ENCODE peak calls at places on chromosome 1, in eight cellular contexts. J is stimulated activated CD8-positive, alpha-beta memory T cell treated with anti-CD3 and anti-CD28 coated beads, Interleukin-15, amount 100 ng/mL, for 24 hours; D is activated CD4-positive, alpha-beta T cell treated with anti-CD3 and anti-CD28 coated beads for 48 hours; U is HEK293T; W is aorta; I is RCC 7860; P is epithelial cell of esophagus; M is AG08396. V is an unnamed sample.

GRCh38 chr1:9561429-9561828 is 22.2 kb downstream of the SLC25A33 start:
- DNase-seq in D (no peak), U (peak), J (no peak), M (peak), I (peak), P (peak), W (no peak), V (no peak)

GRCh38 chr1:12620142-12620865 is 2.3 kb upstream of the DHRS3 start:
- DNase-seq in M (no peak), J (no peak), D (peak), I (peak), U (no peak), P (no peak), W (peak), V (no peak)

GRCh38 chr1:3060601-3061551 is 8.1 kb upstream of the PRDM16 start:
- DNase-seq in U (no peak), D (no peak), W (peak), P (peak), I (no peak), J (no peak), M (peak), V (no peak)

GRCh38 chr1:184036517-184036949 is 995 bp downstream of the COLGALT2 start:
- DNase-seq in U (peak), W (peak), D (peak), M (peak), J (no peak), P (no peak), I (no peak), V (no peak)

GRCh38 chr1:64147759-64148158 is 55.7 kb upstream of the UBE2U start:
- DNase-seq in U (no peak), D (no peak), J (no peak), M (no peak), P (no peak), I (no peak), W (no peak), V (no peak)

GRCh38 chr1:246151796-246152434 is 355.2 kb downstream of the SMYD3 start:
- DNase-seq in M (no peak), J (no peak), P (no peak), D (no peak), I (no peak), U (peak), W (no peak), V (no peak)

GRCh38 chr1:37442644-37443043 is 31.7 kb upstream of the ZC3H12A start:
- DNase-seq in J (no peak), I (no peak), D (no peak), P (no peak), U (no peak), W (no peak), M (no peak), V (no peak)

GRCh38 chr1:109255097-109255651 is 5.8 kb downstream of the CELSR2 start:
- DNase-seq in W (peak), I (no peak), D (no peak), M (no peak), U (no peak), P (peak), J (no peak), V (no peak)

GRCh38 chr1:29221296-29221695 is 9.4 kb downstream of the MECR start:
- DNase-seq in M (no peak), J (no peak), P (no peak), U (no peak), W (no peak), I (no peak), D (no peak), V (no peak)

GRCh38 chr1:173267453-173267945 is 60.4 kb upstream of the TNFSF4 start:
- DNase-seq in D (no peak), J (no peak), W (no peak), M (no peak), I (peak), U (no peak), P (peak), V (no peak)

GRCh38 chr1:201329801-201330200 is 46.5 kb downstream of the PKP1 start:
- DNase-seq in M (peak), U (no peak), I (no peak), W (peak), D (no peak), P (no peak), J (no peak), V (no peak)

V was measured in T-helper 22 cell.